ENCODE peak calls at places on chromosomes 6 and 20, in nine cellular contexts. V is suprapubic skin; W is A549; T is tibial artery; O is BE2C; D is cardiac muscle cell; I is adrenal gland; E is A673; C is CD8-positive, alpha-beta memory T cell. K is an unnamed sample.

GRCh38 chr6:107108201-107108890 is 7.0 kb downstream of the BEND3 start:
- DNase-seq in V (no peak), W (no peak), I (no peak), O (no peak), E (no peak), T (peak; percentile 31), C (no peak), D (no peak), K (no peak)

GRCh38 chr6:43714311-43715055 is 26.9 kb upstream of the MRPS18A start:
- DNase-seq in V (no peak), W (no peak), E (peak; percentile 84), O (no peak), T (no peak), D (no peak), C (no peak), I (peak; percentile 77), K (peak; percentile 31)

GRCh38 chr20:41447026-41447425 is 80.4 kb upstream of the EMILIN3 start:
- DNase-seq in V (no peak), I (no peak), E (no peak), C (no peak), D (no peak), T (no peak), W (no peak), O (no peak), K (no peak)

GRCh38 chr6:85077098-85077497 is 312.7 kb upstream of the TBX18 start:
- DNase-seq in C (no peak), I (no peak), T (no peak), O (no peak), V (no peak), D (no peak), W (no peak), E (peak; percentile 34), K (no peak)

GRCh38 chr20:24987244-24987643 is 5.3 kb downstream of the APMAP start:
- DNase-seq in T (no peak), O (no peak), E (no peak), I (no peak), W (no peak), V (no peak), D (no peak), C (no peak), K (no peak)

GRCh38 chr20:57470666-57471495 is 54.1 kb downstream of the CTCFL start:
- DNase-seq in V (peak; percentile 38), O (no peak), T (peak; percentile 52), C (no peak), E (no peak), W (no peak), I (no peak), D (no peak), K (no peak)

GRCh38 chr6:161037873-161038228 is 46.3 kb downstream of the MAP3K4 start:
- DNase-seq in O (no peak), W (no peak), T (no peak), E (no peak), V (no peak), I (no peak), C (no peak), D (no peak), K (no peak)

GRCh38 chr6:146582857-146583256 is 15.9 kb upstream of the ADGB start:
- DNase-seq in W (no peak), V (peak; percentile 62), D (no peak), T (peak; percentile 72), C (no peak), I (peak; percentile 69), E (no peak), O (peak; percentile 19), K (no peak)

GRCh38 chr20:59822291-59823029 is 111.0 kb downstream of the SYCP2 start:
- DNase-seq in D (no peak), E (no peak), I (no peak), T (peak; percentile 55), O (no peak), V (peak; percentile 59), W (no peak), C (no peak), K (no peak)

GRCh38 chr6:40349092-40349491 is 238.1 kb downstream of the LRFN2 start:
- DNase-seq in T (peak; percentile 52), C (no peak), W (no peak), D (no peak), O (no peak), E (peak; percentile 48), V (peak; percentile 53), I (no peak), K (peak; percentile 76)

GRCh38 chr6:8108031-8108660 is 5.8 kb upstream of the EEF1E1 start:
- DNase-seq in W (peak; percentile 76), V (no peak), T (no peak), D (no peak), C (no peak), I (peak; percentile 26), E (peak; percentile 40), O (peak; percentile 31), K (peak; percentile 9)

GRCh38 chr20:37600486-37600885 is 72.8 kb upstream of the BLCAP start:
- DNase-seq in D (no peak), T (no peak), O (no peak), I (no peak), E (no peak), C (no peak), W (no peak), V (no peak), K (no peak)

GRCh38 chr6:48962041-48962440 is 501.0 kb downstream of the MMUT start:
- DNase-seq in O (no peak), E (peak; percentile 37), T (no peak), V (no peak), C (no peak), I (no peak), W (peak; percentile 3), D (no peak), K (no peak)

GRCh38 chr6:109428889-109429477 is 11.4 kb downstream of the PPIL6 start:
- DNase-seq in O (no peak), V (no peak), T (no peak), D (no peak), E (no peak), I (no peak), W (no peak), C (no peak), K (no peak)

GRCh38 chr20:42041000-42041565 is 422.9 kb upstream of the CHD6 start:
- DNase-seq in C (no peak), V (no peak), W (no peak), E (no peak), O (no peak), T (no peak), I (no peak), D (peak; percentile 52), K (peak; percentile 63)

GRCh38 chr6:75808507-75808906 is 59.5 kb downstream of the MYO6 start:
- DNase-seq in I (no peak), C (no peak), D (no peak), T (no peak), V (no peak), E (no peak), W (no peak), O (no peak), K (no peak)

GRCh38 chr6:107132330-107132954 is 17.1 kb upstream of the BEND3 start:
- DNase-seq in V (no peak), T (no peak), O (peak; percentile 64), E (peak; percentile 43), C (no peak), W (peak; percentile 33), D (peak; percentile 46), I (peak; percentile 40), K (peak; percentile 37)

DNA sequence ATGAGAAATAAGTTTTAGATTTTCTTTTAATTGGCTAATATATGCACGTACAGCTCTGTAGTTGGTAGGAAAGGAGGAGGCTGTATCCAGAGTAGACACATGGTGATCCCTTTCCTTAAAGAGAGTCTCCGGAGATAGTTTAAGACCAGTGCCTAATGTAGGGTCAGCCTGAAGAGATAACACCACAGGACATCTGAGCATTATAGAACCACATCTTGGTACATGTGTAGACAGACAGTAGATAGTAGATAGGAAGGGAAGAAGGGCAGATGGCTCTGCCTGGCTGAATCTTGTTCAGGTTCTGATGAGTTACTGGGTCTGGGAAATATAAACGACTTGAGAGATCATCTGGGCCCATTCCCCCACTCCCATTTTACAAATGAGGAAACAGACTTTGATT is 18.5 kb downstream of the CHMP4B start:
- DNase-seq in V (no peak), C (no peak), O (no peak), I (no peak), E (no peak), T (no peak), D (no peak), W (no peak), K (no peak)
- H3K4me1 ChIP-seq in V (peaks cover 80% of the 10 kb centered on the region), C (peaks cover 38% of the 10 kb centered on the region), O (peaks cover 17% of the 10 kb centered on the region), I (peaks cover 85% of the 10 kb centered on the region), E (peaks cover 54% of the 10 kb centered on the region), T (peaks cover 62% of the 10 kb centered on the region), D (peaks cover 57% of the 10 kb centered on the region), W (peaks cover 25% of the 10 kb centered on the region), K (peaks cover 38% of the 10 kb centered on the region)

GRCh38 chr20:32582659-32583580 is 2.2 kb downstream of the NOL4L start:
- DNase-seq in C (no peak), D (peak; percentile 83), I (no peak), E (no peak), V (no peak), T (no peak), W (no peak), O (peak; percentile 69), K (no peak)
- H3K4me1 ChIP-seq in C (peaks cover 62% of the 10 kb centered on the region), D (peaks cover 22% of the 10 kb centered on the region), I (peaks cover 6% of the 10 kb centered on the region), E (no peaks in the 10 kb centered on the region), V (peaks cover 29% of the 10 kb centered on the region), T (peaks cover 22% of the 10 kb centered on the region), W (peaks cover 7% of the 10 kb centered on the region), O (peaks cover 22% of the 10 kb centered on the region), K (no peaks in the 10 kb centered on the region)

GRCh38 chr6:83470587-83470986 is 39.7 kb upstream of the ME1 start:
- DNase-seq in D (no peak), C (no peak), V (no peak), O (no peak), T (no peak), W (no peak), I (no peak), E (no peak), K (no peak)

GRCh38 chr6:83467620-83468036 is 36.8 kb upstream of the ME1 start:
- DNase-seq in I (peak; percentile 61), E (no peak), C (no peak), W (no peak), V (peak; percentile 64), D (no peak), T (peak; percentile 74), O (no peak), K (no peak)

GRCh38 chr6:83474309-83474708 is 38.0 kb upstream of the PRSS35 start:
- DNase-seq in I (peak; percentile 66), T (no peak), D (no peak), O (no peak), C (no peak), V (no peak), W (no peak), E (peak; percentile 10), K (no peak)

GRCh38 chr6:83472767-83473166 is 39.6 kb upstream of the PRSS35 start:
- DNase-seq in T (no peak), W (no peak), D (no peak), C (no peak), E (no peak), O (no peak), V (no peak), I (no peak), K (no peak)
- H3K4me1 ChIP-seq in T (no peaks in the 10 kb centered on the region), W (no peaks in the 10 kb centered on the region), D (no peaks in the 10 kb centered on the region), C (no peaks in the 10 kb centered on the region), E (no peaks in the 10 kb centered on the region), O (no peaks in the 10 kb centered on the region), V (no peaks in the 10 kb centered on the region), I (no peaks in the 10 kb centered on the region), K (no peaks in the 10 kb centered on the region)

DNA sequence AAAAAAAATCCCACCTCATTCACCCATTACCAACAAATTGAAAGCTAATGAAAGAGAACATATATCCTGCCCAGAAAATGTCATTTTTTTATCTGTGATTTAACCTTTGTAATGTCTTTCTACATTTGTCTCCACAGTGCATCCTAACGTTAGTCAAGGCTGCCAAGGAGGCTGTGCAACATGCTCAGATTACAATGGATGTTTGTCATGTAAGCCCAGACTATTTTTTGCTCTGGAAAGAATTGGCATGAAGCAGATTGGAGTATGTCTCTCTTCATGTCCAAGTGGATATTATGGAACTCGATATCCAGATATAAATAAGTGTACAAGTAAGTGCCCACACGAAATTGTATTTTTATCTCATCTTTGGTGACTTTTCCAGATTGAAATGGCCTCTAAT is 30.0 kb downstream of the RSPO3 start:
- DNase-seq in V (no peak), E (no peak), D (no peak), I (no peak), W (no peak), C (no peak), T (no peak), O (no peak), K (peak; percentile 1)
- H3K4me1 ChIP-seq in V (no peaks in the 10 kb centered on the region), E (peaks cover 5% of the 10 kb centered on the region), D (no peaks in the 10 kb centered on the region), I (no peaks in the 10 kb centered on the region), W (peaks cover 54% of the 10 kb centered on the region), C (no peaks in the 10 kb centered on the region), T (no peaks in the 10 kb centered on the region), O (no peaks in the 10 kb centered on the region), K (no peaks in the 10 kb centered on the region)

K was measured in SJCRH30.